ENCODE peak calls at places on chromosomes 12 and 14, in four cellular contexts. X is lower lobe of right lung, N is HCT116, C is brain microvascular endothelial cell. H is an unnamed sample.

GRCh38 chr14:64507376-64508156 is 3.0 kb downstream of the ZBTB1 start:
- DNase-seq in N (no peak), C (no peak), X (no peak), H (peak; percentile 8)

GRCh38 chr12:8035440-8036010 is 3.0 kb downstream of the FOXJ2 start:
- DNase-seq in N (no peak), X (no peak), C (no peak), H (no peak)

GRCh38 chr12:39393890-39394289 is 49.0 kb downstream of the KIF21A start:
- DNase-seq in X (no peak), C (no peak), N (no peak), H (no peak)

GRCh38 chr12:32273712-32274111 is 125.6 kb upstream of the FGD4 start:
- DNase-seq in C (no peak), X (no peak), N (no peak), H (no peak)

GRCh38 chr14:34981743-34982420 is 910 bp upstream of the SRP54 start:
- DNase-seq in X (no peak), N (peak; percentile 26), C (peak; percentile 35), H (peak; percentile 20)

GRCh38 chr12:78120866-78121590 is 290.3 kb downstream of the NAV3 start:
- DNase-seq in X (no peak), C (peak; percentile 17), N (peak; percentile 33), H (no peak)

GRCh38 chr12:50083301-50083700 is 1.8 kb upstream of the SMARCD1 start:
- DNase-seq in C (no peak), N (no peak), X (peak; percentile 17), H (no peak)

GRCh38 chr12:110657747-110658146 is 31.2 kb downstream of the HVCN1 start:
- DNase-seq in N (no peak), X (no peak), C (no peak), H (no peak)

GRCh38 chr14:74348241-74348734 is at the start of gene VRTN:
- DNase-seq in N (no peak), X (no peak), C (no peak), H (no peak)

GRCh38 chr12:89889051-89889450 is 180.4 kb upstream of the ATP2B1 start:
- DNase-seq in C (peak; percentile 36), N (no peak), X (no peak), H (no peak)

GRCh38 chr12:70907412-70907811 is 13.1 kb downstream of the PTPRR start:
- DNase-seq in C (no peak), N (no peak), X (no peak), H (no peak)

GRCh38 chr12:48980389-48980952 is 2.3 kb downstream of the WNT1 start:
- DNase-seq in C (no peak), X (peak; percentile 58), N (no peak), H (peak; percentile 21)

DNA sequence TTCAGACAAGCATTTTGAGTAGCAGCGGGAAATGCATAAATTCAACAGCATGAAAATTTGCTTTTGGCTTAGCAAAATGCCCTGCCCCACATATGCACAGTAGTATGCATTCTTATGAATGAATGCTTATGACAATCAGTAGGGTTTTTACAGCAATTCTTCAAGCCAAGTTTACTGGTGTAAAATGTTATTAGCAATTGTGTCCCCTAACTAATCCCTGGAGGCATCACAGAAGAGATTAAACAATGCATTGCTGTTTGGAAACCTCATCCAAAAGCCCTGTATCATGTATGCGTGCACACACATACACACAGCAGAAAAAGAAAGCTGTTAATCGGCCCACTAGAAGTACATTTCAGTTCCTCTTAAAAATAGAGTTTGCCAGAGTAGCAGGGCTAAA is 406.4 kb downstream of the LRIG3 start:
- DNase-seq in N (no peak), X (no peak), C (no peak), H (no peak)
- H3K4me3 ChIP-seq in N (no peak overlapping the region), X (no peak overlapping the region), C (no peak overlapping the region), H (no peak overlapping the region)

DNA sequence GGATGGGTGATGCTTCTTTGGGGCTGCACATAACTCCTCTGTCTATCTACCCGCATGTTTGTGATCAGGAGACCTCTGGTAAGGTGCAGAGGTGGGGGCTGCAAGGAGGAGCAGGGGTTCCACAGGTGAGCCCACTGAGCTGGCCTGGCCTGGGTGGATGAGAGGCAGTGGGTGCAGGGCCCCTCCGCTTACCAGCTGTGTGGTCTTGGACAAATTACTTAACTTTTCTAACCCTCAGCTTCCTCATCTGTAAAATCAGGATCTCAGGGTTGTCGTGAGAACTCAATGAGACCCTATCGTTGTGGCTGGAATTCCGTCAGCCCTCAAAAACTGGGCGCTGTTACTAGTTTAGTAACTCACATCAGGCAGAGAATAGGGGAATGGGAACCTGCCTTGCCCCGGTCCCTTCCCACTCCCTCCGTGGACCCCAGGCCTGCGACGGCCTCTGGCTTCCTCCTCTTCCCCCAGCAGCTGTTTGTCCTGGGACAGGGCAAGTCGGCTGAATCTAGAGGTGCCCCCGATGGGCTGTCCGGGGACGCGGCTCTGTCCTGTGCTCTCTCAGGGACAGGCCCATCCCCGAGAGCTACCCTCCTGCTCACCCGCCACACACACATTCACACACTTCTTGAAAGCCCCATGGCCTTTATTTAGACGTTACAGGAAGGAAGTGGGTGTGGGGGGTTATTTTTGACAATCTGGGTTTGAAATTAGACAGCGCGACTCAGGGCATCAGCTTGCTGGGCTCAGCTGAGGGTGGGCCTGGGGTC is 7.6 kb downstream of the PTPN6 start:
- DNase-seq in X (peak; percentile 52), C (no peak), N (no peak), H (peak; percentile 70)
- H3K27ac ChIP-seq in X (peak overlapping the region; percentile 90), C (no peak overlapping the region), N (no peak overlapping the region), H (peak overlapping the region; percentile 96)

DNA sequence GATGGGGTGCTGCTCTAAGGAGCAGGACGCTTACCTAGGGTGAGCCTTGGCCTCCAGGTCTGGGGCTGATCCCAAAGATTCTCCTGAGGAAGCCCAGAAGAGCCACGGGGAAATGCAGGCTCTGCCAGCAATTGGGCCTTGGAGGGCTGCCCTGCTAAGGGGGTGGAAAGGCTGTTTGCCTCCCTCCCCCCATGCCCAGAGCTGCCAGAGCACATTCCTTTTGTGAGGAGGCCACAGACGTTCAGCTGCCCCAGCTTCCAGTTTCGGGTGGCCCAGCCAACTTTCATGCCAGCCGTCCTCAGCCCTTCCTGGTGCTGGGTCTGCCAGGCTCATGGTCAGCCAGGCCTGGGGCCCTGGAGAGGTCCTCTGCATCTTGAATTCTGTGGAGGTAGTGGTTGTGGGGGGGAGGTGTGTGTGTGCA is 16.0 kb downstream of the KRT7 start:
- DNase-seq in C (no peak), X (peak; percentile 79), N (no peak), H (no peak)
- H3K4me3 ChIP-seq in C (no peak overlapping the region), X (no peak overlapping the region), N (no peak overlapping the region), H (no peak overlapping the region)

GRCh38 chr12:2243275-2243674 is 190.5 kb downstream of the CACNA1C start:
- DNase-seq in C (no peak), X (no peak), N (no peak), H (no peak)
- H3K27ac ChIP-seq in C (no peak overlapping the region), X (no peak overlapping the region), N (no peak overlapping the region), H (no peak overlapping the region)

GRCh38 chr14:38536376-38537038 is 280.6 kb upstream of the CLEC14A start:
- DNase-seq in C (no peak), N (no peak), X (no peak), H (no peak)
- H3K4me3 ChIP-seq in C (no peak overlapping the region), N (no peak overlapping the region), X (no peak overlapping the region), H (no peak overlapping the region)

DNA sequence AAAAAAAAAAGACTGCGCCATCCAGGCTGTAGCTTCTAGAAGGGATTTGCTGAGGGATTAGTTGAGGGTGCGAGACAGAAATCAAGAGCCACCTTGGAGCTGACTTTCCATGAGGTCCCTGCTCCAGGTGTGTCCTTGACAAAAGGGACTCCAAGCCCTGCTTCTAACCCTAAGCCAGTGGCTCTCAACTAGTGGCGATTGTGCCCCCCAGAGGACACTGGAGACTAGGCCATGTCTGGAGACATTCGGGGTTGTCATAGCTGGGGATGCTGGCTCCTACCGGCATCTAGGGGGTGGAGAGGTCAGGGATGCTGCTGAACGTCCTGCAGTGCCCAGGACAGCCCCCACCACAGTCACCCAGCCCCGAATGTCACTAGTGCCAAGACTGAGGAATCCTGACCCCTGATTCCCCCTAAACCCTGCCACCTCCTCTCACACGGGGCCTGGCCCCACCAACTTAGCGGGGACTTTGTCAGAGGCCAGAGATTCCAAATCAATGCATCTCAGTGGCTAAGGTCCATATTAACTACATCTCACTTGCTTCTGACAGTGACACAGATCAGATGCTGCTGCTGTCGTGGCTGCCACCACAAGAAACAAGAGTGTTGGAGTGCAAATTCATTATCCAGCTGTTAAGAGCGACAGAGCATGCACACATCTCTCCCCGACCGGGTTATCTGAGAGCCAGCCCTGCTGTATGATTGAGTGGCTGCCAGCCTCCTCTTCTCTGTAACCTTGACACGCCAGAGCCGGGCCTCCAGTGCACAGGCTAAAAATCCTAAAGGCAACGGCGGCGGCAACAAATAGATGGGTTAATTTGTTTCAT is 40.4 kb downstream of the SPRING1 start:
- DNase-seq in N (peak; percentile 40), X (no peak), C (no peak), H (no peak)
- H3K27ac ChIP-seq in N (no peak overlapping the region), X (no peak overlapping the region), C (no peak overlapping the region), H (no peak overlapping the region)

DNA sequence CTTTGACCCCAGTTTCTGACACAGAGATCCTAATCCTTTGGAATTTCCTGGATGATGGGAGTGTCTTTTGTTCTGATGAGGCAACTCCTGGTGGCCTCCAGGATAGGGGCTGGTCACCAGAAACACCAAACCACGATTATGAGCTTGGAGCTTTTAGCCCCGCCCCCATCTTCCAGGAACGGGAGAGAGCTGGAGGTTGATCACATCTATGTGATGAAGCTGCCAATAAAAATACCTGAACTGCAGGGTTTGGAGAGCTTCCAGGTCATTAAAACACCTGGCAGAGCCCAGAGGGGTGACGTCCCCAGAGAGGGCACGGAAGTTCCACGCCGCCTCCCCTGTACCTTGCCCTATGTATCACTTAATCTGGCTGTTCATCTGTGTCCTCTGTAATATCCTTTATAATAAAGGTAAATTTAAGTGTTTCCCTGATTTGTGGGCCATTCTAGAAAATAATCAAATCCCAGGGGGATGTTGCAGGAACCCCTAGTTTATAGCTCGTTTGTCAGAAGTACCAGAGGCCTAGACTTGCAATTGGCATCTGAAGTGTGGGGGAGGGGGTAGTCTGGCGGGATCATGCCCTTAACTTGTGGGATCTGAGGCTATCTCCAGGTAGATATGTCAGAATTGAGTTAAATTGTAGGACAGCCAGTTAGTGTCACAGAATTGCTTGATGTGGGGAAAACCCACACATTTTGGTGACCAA is 21.2 kb downstream of the APPL2 start:
- DNase-seq in N (no peak), C (no peak), X (no peak), H (no peak)
- H3K4me3 ChIP-seq in N (no peak overlapping the region), C (no peak overlapping the region), X (no peak overlapping the region), H (no peak overlapping the region)

GRCh38 chr14:55333785-55334485 is 62.7 kb downstream of the FBXO34 start:
- DNase-seq in X (no peak), C (no peak), N (no peak), H (no peak)
- H3K27ac ChIP-seq in X (peak overlapping the region; percentile 53), C (no peak overlapping the region), N (no peak overlapping the region), H (peak overlapping the region; percentile 68)

GRCh38 chr14:93430889-93431670 is at the start of gene UNC79:
- DNase-seq in X (no peak), N (no peak), C (peak; percentile 1), H (no peak)
- H3K4me3 ChIP-seq in X (no peak within 1 kb of the TSS), N (no peak within 1 kb of the TSS), C (peak within 1 kb of the TSS; percentile 37), H (no peak within 1 kb of the TSS)

H was measured in effector memory CD4-positive, alpha-beta T cell.